ENCODE peak calls at places on chromosomes 11 and 22, in nine cellular contexts. N is uterus, A is spleen, E is IMR-90, H is NB4, W is sigmoid colon, V is heart left ventricle, T is HCT116, X is suprapubic skin. P is an unnamed sample.

GRCh38 chr11:130523609-130524008 is 75.2 kb downstream of the ADAMTS15 start:
- DNase-seq in V (no peak), T (no peak), A (no peak), W (peak), H (no peak), N (no peak), X (no peak), E (peak), P (no peak)

GRCh38 chr11:6635082-6635932 is 16.1 kb upstream of the TPP1 start:
- DNase-seq in X (no peak), E (peak), V (peak), A (peak), W (peak), H (peak), T (no peak), N (peak), P (no peak)

GRCh38 chr22:40178417-40179409 is 988 bp downstream of the TNRC6B start:
- DNase-seq in A (peak), N (no peak), V (no peak), W (no peak), T (no peak), H (peak), E (peak), X (no peak), P (no peak)

GRCh38 chr11:47391711-47392432 is 13.5 kb upstream of the SPI1 start:
- DNase-seq in T (no peak), E (no peak), V (no peak), A (peak), H (no peak), W (peak), N (no peak), X (no peak), P (no peak)

GRCh38 chr11:20754957-20755356 is 85.6 kb downstream of the NELL1 start:
- DNase-seq in N (no peak), W (no peak), V (no peak), T (no peak), E (no peak), A (no peak), H (peak), X (no peak), P (no peak)

GRCh38 chr11:45320366-45320765 is 34.2 kb upstream of the SYT13 start:
- DNase-seq in W (no peak), T (no peak), A (no peak), H (peak), X (no peak), E (no peak), N (no peak), V (no peak), P (no peak)

GRCh38 chr11:119625206-119625988 is 103.6 kb downstream of the NECTIN1 start:
- DNase-seq in E (no peak), H (no peak), N (no peak), A (no peak), V (peak), W (peak), X (no peak), T (no peak), P (no peak)

GRCh38 chr22:44211946-44212930 is 31.5 kb downstream of the PARVG start:
- DNase-seq in X (no peak), W (peak), E (peak), H (no peak), V (no peak), N (no peak), T (no peak), A (no peak), P (no peak)

GRCh38 chr22:28129319-28129962 is 210.4 kb upstream of the PITPNB start:
- DNase-seq in H (no peak), A (no peak), V (no peak), N (no peak), X (no peak), E (no peak), T (no peak), W (no peak), P (no peak)

GRCh38 chr11:89487016-89487415 is 4.2 kb downstream of the NOX4 start:
- DNase-seq in N (no peak), H (no peak), T (no peak), A (no peak), W (no peak), V (no peak), E (peak), X (no peak), P (no peak)

GRCh38 chr11:118341749-118342489 is 586 bp downstream of the CD3D start:
- DNase-seq in X (no peak), T (no peak), H (peak), W (no peak), A (no peak), N (no peak), V (no peak), E (no peak), P (no peak)

GRCh38 chr22:30857791-30858190 is 110.8 kb downstream of the MORC2 start:
- DNase-seq in E (no peak), W (no peak), X (peak), H (no peak), A (no peak), V (no peak), T (no peak), N (no peak), P (no peak)

GRCh38 chr11:70301191-70301590 is 30.7 kb downstream of the PPFIA1 start:
- DNase-seq in N (no peak), V (no peak), H (no peak), X (no peak), W (no peak), A (no peak), E (no peak), T (no peak), P (no peak)

GRCh38 chr11:61910473-61911123 is 6.8 kb downstream of the RAB3IL1 start:
- DNase-seq in N (no peak), V (peak), T (no peak), H (no peak), E (no peak), X (no peak), W (peak), A (peak), P (no peak)

GRCh38 chr11:73192272-73192671 is 25.8 kb upstream of the P2RY2 start:
- DNase-seq in V (no peak), H (peak), X (peak), N (no peak), A (no peak), T (peak), W (peak), E (no peak), P (no peak)

GRCh38 chr11:73359341-73359740 is 16.9 kb upstream of the RELT start:
- DNase-seq in A (no peak), E (peak), H (no peak), V (peak), W (peak), X (no peak), N (peak), T (no peak), P (no peak)

GRCh38 chr11:112564228-112564955 is 303.7 kb upstream of the PLET1 start:
- DNase-seq in E (peak), N (no peak), T (no peak), V (peak), X (no peak), H (no peak), W (no peak), A (no peak), P (no peak)

GRCh38 chr11:78840623-78841022 is 266.0 kb upstream of the NARS2 start:
- DNase-seq in N (peak), W (peak), T (no peak), V (no peak), H (no peak), E (peak), A (no peak), X (no peak), P (no peak)

GRCh38 chr11:104792861-104793260 is 105.4 kb downstream of the CASP12 start:
- DNase-seq in X (no peak), T (no peak), H (no peak), W (no peak), A (no peak), N (no peak), E (no peak), V (no peak), P (no peak)

GRCh38 chr22:38927033-38927789 is 30.2 kb upstream of the APOBEC3A start:
- DNase-seq in X (no peak), W (peak), V (peak), N (peak), H (peak), T (peak), A (peak), E (peak), P (peak)

GRCh38 chr11:7020183-7020917 is at the start of the genes NLRP14 and ZNF214:
- DNase-seq in N (peak), X (peak), H (no peak), T (peak), A (no peak), W (peak), V (peak), E (peak), P (no peak)

GRCh38 chr11:126602349-126602940 is 247.0 kb downstream of the ST3GAL4 start:
- DNase-seq in X (no peak), H (no peak), A (no peak), T (no peak), N (no peak), E (no peak), W (no peak), V (no peak), P (no peak)

GRCh38 chr11:36376888-36377758 is 81.0 kb downstream of the PRR5L start:
- DNase-seq in V (peak), E (peak), X (no peak), H (no peak), A (peak), W (peak), N (peak), T (no peak), P (no peak)

GRCh38 chr11:88626216-88626615 is 288.7 kb upstream of the CTSC start:
- DNase-seq in H (no peak), W (no peak), E (peak), A (no peak), V (no peak), X (no peak), T (no peak), N (no peak), P (no peak)

GRCh38 chr11:113647108-113647507 is 59.0 kb downstream of the TMPRSS5 start:
- DNase-seq in N (no peak), W (no peak), V (no peak), H (peak), T (no peak), X (no peak), A (no peak), E (no peak), P (no peak)

GRCh38 chr22:46674367-46674781 is 54.2 kb downstream of the GRAMD4 start:
- DNase-seq in N (peak), T (no peak), H (no peak), E (no peak), W (peak), A (peak), X (no peak), V (peak), P (peak)

GRCh38 chr11:93073508-93074280 is 104.2 kb downstream of the MTNR1B start:
- DNase-seq in H (no peak), X (no peak), E (no peak), W (no peak), A (no peak), T (no peak), V (no peak), N (no peak), P (no peak)

GRCh38 chr11:27380796-27381195 is 17.8 kb upstream of the CCDC34 start:
- DNase-seq in A (no peak), W (no peak), V (no peak), E (no peak), N (no peak), T (no peak), X (no peak), H (no peak), P (no peak)

GRCh38 chr11:2462092-2462985 is 17.5 kb downstream of the KCNQ1 start:
- DNase-seq in X (peak), A (peak), W (no peak), N (no peak), H (no peak), E (no peak), V (no peak), T (no peak), P (no peak)

GRCh38 chr11:2461253-2462091 is 16.7 kb downstream of the KCNQ1 start:
- DNase-seq in H (no peak), N (no peak), W (no peak), V (peak), T (no peak), X (no peak), A (no peak), E (no peak), P (no peak)

GRCh38 chr11:2463766-2464277 is 19.0 kb downstream of the KCNQ1 start:
- DNase-seq in W (no peak), E (no peak), V (peak), A (peak), N (no peak), X (peak), T (no peak), H (no peak), P (no peak)

GRCh38 chr11:2464451-2465165 is 19.8 kb downstream of the KCNQ1 start:
- DNase-seq in A (peak), W (no peak), H (no peak), X (no peak), E (no peak), V (no peak), N (no peak), T (no peak), P (no peak)

GRCh38 chr11:2462986-2463765 is 18.4 kb downstream of the KCNQ1 start:
- DNase-seq in V (peak), E (no peak), W (peak), X (peak), T (peak), A (peak), H (no peak), N (no peak), P (no peak)
- TF ChIP-seq POLR2A in V (peak), E (no peak), W (no peak), X (no peak), T (no peak), A (no peak), H (no peak), N (no peak), P (no peak)

GRCh38 chr11:69154211-69154913 is 1.4 kb upstream of the SMIM38 start:
- DNase-seq in X (no peak), E (no peak), A (peak), N (no peak), H (no peak), W (no peak), T (no peak), V (no peak), P (no peak)

GRCh38 chr11:69154938-69155301 is 815 bp upstream of the SMIM38 start:
- DNase-seq in V (no peak), T (no peak), E (no peak), N (no peak), A (no peak), H (no peak), W (no peak), X (no peak), P (no peak)

GRCh38 chr11:69156218-69156639 is 494 bp downstream of the SMIM38 start:
- DNase-seq in V (no peak), H (no peak), E (no peak), W (no peak), T (no peak), A (peak), X (no peak), N (no peak), P (no peak)

GRCh38 chr11:69156673-69157155 is 979 bp downstream of the SMIM38 start:
- DNase-seq in A (peak), V (no peak), X (no peak), N (no peak), H (no peak), T (no peak), W (no peak), E (peak), P (no peak)

DNA sequence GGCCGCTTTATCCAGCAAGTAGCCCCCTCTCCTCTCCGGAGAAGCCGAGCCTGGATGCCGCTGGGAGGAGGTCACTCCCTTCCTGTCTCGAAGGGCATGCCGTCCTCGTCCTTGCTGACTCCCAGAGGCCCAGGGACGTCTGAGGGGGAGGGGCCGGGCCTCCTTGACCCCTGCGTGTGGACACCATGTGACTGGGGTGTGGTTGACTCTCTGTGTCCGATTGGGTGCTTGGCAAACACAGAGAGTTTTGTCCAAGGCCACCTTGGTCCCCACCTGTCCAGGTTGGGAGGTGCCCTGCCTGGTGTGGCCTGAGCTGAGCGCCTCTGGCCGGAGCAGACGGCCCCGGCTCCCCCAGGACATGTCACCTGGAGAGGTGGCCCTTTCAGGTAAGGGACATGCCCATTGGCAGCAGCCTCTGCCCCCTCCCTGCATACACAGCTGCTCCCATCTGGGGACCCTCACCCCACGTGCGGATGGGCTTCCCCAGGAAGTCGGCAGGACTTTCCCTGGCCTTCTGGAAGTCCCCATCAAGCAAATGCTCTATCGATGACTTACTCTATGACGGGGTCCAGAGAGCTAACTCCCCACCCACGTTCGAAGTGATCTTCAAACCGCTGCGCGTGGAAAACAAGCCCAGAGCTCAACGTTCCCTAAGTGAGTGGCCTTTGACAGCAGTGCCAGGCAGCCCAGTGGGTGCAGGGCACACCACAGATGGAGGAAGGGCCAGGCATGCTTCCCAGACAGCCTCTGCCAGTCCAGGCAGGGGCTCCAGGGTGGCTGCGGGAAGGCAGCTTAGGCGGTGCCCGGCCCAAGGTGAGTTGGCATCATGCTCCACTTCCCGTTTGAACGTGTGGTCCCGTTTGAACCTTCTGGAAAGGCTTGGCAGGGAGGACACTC is at the start of gene SMIM38:
- DNase-seq in H (no peak), A (peak), V (peak), T (no peak), E (no peak), W (no peak), X (no peak), N (no peak), P (no peak)
- TF ChIP-seq POLR2A in H (no peak), A (no peak), V (peak), T (no peak), E (no peak), W (no peak), X (no peak), N (no peak), P (no peak)

GRCh38 chr22:33919591-33920501 is at the start of gene LARGE1:
- DNase-seq in X (peak), N (peak), A (peak), V (peak), H (peak), W (peak), E (peak), T (no peak), P (peak)

GRCh38 chr22:33923033-33923432 is 2.8 kb upstream of the LARGE1 start:
- DNase-seq in X (no peak), N (no peak), A (no peak), H (no peak), W (no peak), E (peak), V (no peak), T (no peak), P (no peak)

GRCh38 chr22:33922268-33922667 is 2.0 kb upstream of the LARGE1 start:
- DNase-seq in H (no peak), N (peak), T (no peak), V (peak), E (peak), A (peak), W (peak), X (peak), P (no peak)

GRCh38 chr22:33921576-33922181 is 1.4 kb upstream of the LARGE1 start:
- DNase-seq in X (peak), N (peak), A (peak), H (peak), V (peak), E (peak), T (no peak), W (peak), P (peak)

GRCh38 chr22:33920927-33921575 is 775 bp upstream of the LARGE1 start:
- DNase-seq in A (peak), N (peak), E (peak), V (peak), H (peak), X (peak), T (peak), W (peak), P (peak)
- TF ChIP-seq POLR2A in A (no peak), N (peak), E (peak), V (peak), H (peak), X (peak), T (no peak), W (no peak), P (peak)

GRCh38 chr11:65422633-65423515 is at the start of gene NEAT1:
- DNase-seq in V (peak), A (peak), E (peak), X (peak), T (peak), H (peak), N (peak), W (peak), P (no peak)

GRCh38 chr11:65425971-65426838 is 3.6 kb downstream of the NEAT1 start:
- DNase-seq in T (peak), X (peak), V (no peak), H (peak), E (peak), W (peak), N (no peak), A (no peak), P (no peak)

GRCh38 chr11:65423516-65424199 is 1.1 kb downstream of the NEAT1 start:
- DNase-seq in T (no peak), A (peak), H (peak), E (peak), X (peak), V (no peak), N (no peak), W (peak), P (no peak)

GRCh38 chr11:65425105-65425970 is 2.7 kb downstream of the NEAT1 start:
- DNase-seq in A (peak), E (peak), V (no peak), N (peak), H (peak), X (peak), T (peak), W (peak), P (no peak)

GRCh38 chr11:65424200-65425104 is 1.9 kb downstream of the NEAT1 start:
- DNase-seq in V (no peak), A (peak), H (peak), N (peak), T (no peak), W (peak), E (peak), X (peak), P (no peak)
- TF ChIP-seq POLR2A in V (peak), A (peak), H (peak), N (peak), T (no peak), W (no peak), E (peak), X (no peak), P (peak)

GRCh38 chr11:77068461-77069335 is 1.9 kb downstream of the CAPN5 start:
- DNase-seq in V (peak), N (no peak), E (no peak), T (no peak), W (peak), X (peak), H (no peak), A (no peak), P (no peak)

GRCh38 chr11:77064648-77065217 is 2.0 kb upstream of the CAPN5 start:
- DNase-seq in X (peak), W (peak), N (no peak), V (no peak), H (no peak), T (no peak), E (no peak), A (no peak), P (no peak)

GRCh38 chr11:77065878-77066228 is 918 bp upstream of the CAPN5 start:
- DNase-seq in E (peak), T (no peak), V (peak), X (peak), N (peak), H (peak), W (peak), A (no peak), P (no peak)

GRCh38 chr11:77067776-77068460 is 1.1 kb downstream of the CAPN5 start:
- DNase-seq in V (peak), W (peak), A (no peak), H (no peak), T (no peak), E (no peak), X (peak), N (no peak), P (no peak)

GRCh38 chr11:77066229-77067023 is at the start of gene CAPN5:
- DNase-seq in E (peak), N (peak), T (peak), V (peak), H (peak), X (peak), A (peak), W (peak), P (peak)
- TF ChIP-seq POLR2A in E (peak), N (peak), T (peak), V (peak), H (peak), X (peak), A (no peak), W (peak), P (no peak)

P was measured in GM12891.